ENCODE peak calls at places on chromosome X, in nine cellular contexts. X is stimulated activated CD4-positive, alpha-beta T cell treated with anti-CD3 and anti-CD28 coated beads, Interleukin-2, amount 100 ng/mL, for 24 hours; F is AG04449; D is hypothalamus; K is caudate nucleus; Y is kidney epithelial cell; G is iPS-NIHi11; Q is iris pigment epithelial cell; S is HT1080. O is an unnamed sample.

GRCh38 chrX:151505796-151506195 is 57.7 kb upstream of the PASD1 start:
- DNase-seq in X (peak; percentile 4), F (no peak), D (no peak), K (no peak), Y (no peak), G (peak; percentile 16), Q (peak; percentile 0), S (peak; percentile 40), O (no peak)

GRCh38 chrX:130909469-130910136 is 6.6 kb upstream of the ENOX2 start:
- DNase-seq in X (no peak), F (no peak), D (no peak), K (no peak), Y (no peak), G (no peak), Q (peak; percentile 29), S (peak; percentile 6), O (no peak)

GRCh38 chrX:110432831-110433230 is 74.2 kb downstream of the RTL9 start:
- DNase-seq in X (no peak), F (no peak), D (no peak), K (no peak), Y (no peak), G (no peak), Q (no peak), S (no peak), O (no peak)

GRCh38 chrX:15646543-15646942 is 18.1 kb downstream of the CLTRN start:
- DNase-seq in X (no peak), F (no peak), D (no peak), K (no peak), Y (no peak), G (no peak), Q (no peak), S (no peak), O (no peak)

GRCh38 chrX:41377624-41378023 is 43.7 kb downstream of the DDX3X start:
- DNase-seq in X (peak; percentile 15), F (no peak), D (no peak), K (no peak), Y (no peak), G (no peak), Q (peak; percentile 39), S (no peak), O (no peak)

GRCh38 chrX:18995216-18995615 is 11.3 kb upstream of the PHKA2 start:
- DNase-seq in X (no peak), F (peak; percentile 34), D (no peak), K (no peak), Y (peak; percentile 34), G (no peak), Q (peak; percentile 71), S (peak; percentile 65), O (no peak)

GRCh38 chrX:19670854-19671620 is 155.7 kb upstream of the MAP3K15 start:
- DNase-seq in X (no peak), F (no peak), D (no peak), K (peak; percentile 7), Y (peak; percentile 59), G (peak; percentile 13), Q (peak; percentile 63), S (peak; percentile 92), O (no peak)

GRCh38 chrX:76148753-76149152 is 24.1 kb upstream of the PBDC1 start:
- DNase-seq in X (peak; percentile 25), F (no peak), D (no peak), K (no peak), Y (no peak), G (no peak), Q (peak; percentile 39), S (peak; percentile 56), O (no peak)

GRCh38 chrX:26918633-26919032 is 544.5 kb downstream of the PPP4R3C start:
- DNase-seq in X (no peak), F (no peak), D (no peak), K (no peak), Y (no peak), G (peak; percentile 32), Q (peak; percentile 49), S (peak; percentile 23), O (no peak)

GRCh38 chrX:118221257-118221656 is 104.6 kb upstream of the KLHL13 start:
- DNase-seq in X (no peak), F (no peak), D (no peak), K (no peak), Y (no peak), G (no peak), Q (no peak), S (no peak), O (no peak)

O was measured in left lung.